ENCODE peak calls at places on chromosome 1, in five cellular contexts. S is fibroblast of lung, Q is stomach, J is transverse colon, W is endothelial cell of umbilical vein. V is an unnamed sample.

GRCh38 chr1:19981507-19982312 is 2.3 kb upstream of the PLA2G2A start:
- DNase-seq in Q (no peak), W (no peak), S (no peak), J (no peak), V (no peak)

GRCh38 chr1:225610539-225610938 is 42.4 kb downstream of the ENAH start:
- DNase-seq in Q (no peak), W (no peak), J (no peak), S (no peak), V (no peak)

GRCh38 chr1:169894424-169895145 is 889 bp upstream of the SCYL3 start:
- DNase-seq in Q (no peak), W (no peak), J (no peak), S (no peak), V (no peak)

GRCh38 chr1:153396461-153396860 is 5.6 kb upstream of the S100A8 start:
- DNase-seq in J (no peak), S (no peak), Q (no peak), W (no peak), V (no peak)

GRCh38 chr1:22247527-22248218 is 104.8 kb upstream of the WNT4 start:
- DNase-seq in Q (no peak), J (no peak), W (no peak), S (no peak), V (no peak)

GRCh38 chr1:221462345-221462744 is 279.5 kb downstream of the DUSP10 start:
- DNase-seq in Q (no peak), S (no peak), W (no peak), J (no peak), V (no peak)

GRCh38 chr1:226201029-226201593 is 14.6 kb upstream of the ACBD3 start:
- DNase-seq in W (no peak), J (peak; percentile 20), S (no peak), Q (no peak), V (no peak)

GRCh38 chr1:40389871-40390560 is 16.5 kb downstream of the SMAP2 start:
- DNase-seq in J (peak; percentile 41), S (peak; percentile 51), W (no peak), Q (peak; percentile 53), V (no peak)

GRCh38 chr1:54126271-54126815 is 26.5 kb downstream of the CDCP2 start:
- DNase-seq in W (no peak), J (no peak), S (no peak), Q (no peak), V (no peak)

GRCh38 chr1:9313576-9313975 is 20.9 kb downstream of the SPSB1 start:
- DNase-seq in Q (no peak), W (no peak), S (no peak), J (no peak), V (no peak)

GRCh38 chr1:228039986-228040385 is 33.2 kb downstream of the WNT3A start:
- DNase-seq in S (no peak), Q (peak; percentile 9), W (no peak), J (no peak), V (no peak)

GRCh38 chr1:19209439-19209989 is 552 bp downstream of the UBR4 start:
- DNase-seq in J (peak; percentile 49), Q (peak; percentile 41), S (peak; percentile 49), W (peak; percentile 48), V (peak; percentile 8)

GRCh38 chr1:32438136-32438535 is 26.7 kb upstream of the ZBTB8B start:
- DNase-seq in J (no peak), W (no peak), S (no peak), Q (no peak), V (no peak)

GRCh38 chr1:185309566-185309965 is 7.5 kb downstream of the IVNS1ABP start:
- DNase-seq in J (no peak), Q (peak; percentile 58), S (peak; percentile 14), W (peak; percentile 54), V (no peak)

GRCh38 chr1:73943270-73943669 is 254.7 kb downstream of the LRRIQ3 start:
- DNase-seq in W (no peak), Q (no peak), S (no peak), J (no peak), V (no peak)

GRCh38 chr1:168893359-168893791 is 164.4 kb upstream of the DPT start:
- DNase-seq in S (no peak), J (no peak), W (no peak), Q (no peak), V (no peak)

GRCh38 chr1:85464497-85465098 is 361 bp downstream of the DDAH1 start:
- DNase-seq in S (peak; percentile 85), J (peak; percentile 77), Q (peak; percentile 68), W (peak; percentile 90), V (no peak)

GRCh38 chr1:153506831-153507413 is 28.9 kb downstream of the S100A6 start:
- DNase-seq in S (peak; percentile 95), Q (peak; percentile 52), J (peak; percentile 67), W (no peak), V (no peak)

GRCh38 chr1:12147116-12147753 is 19.6 kb upstream of the TNFRSF1B start:
- DNase-seq in S (no peak), Q (no peak), J (no peak), W (peak; percentile 93), V (no peak)

GRCh38 chr1:116943438-116943837 is 33.7 kb downstream of the PTGFRN start:
- DNase-seq in W (no peak), S (no peak), J (no peak), Q (no peak), V (no peak)

GRCh38 chr1:230132758-230133157 is 65.7 kb downstream of the GALNT2 start:
- DNase-seq in S (no peak), W (no peak), J (no peak), Q (no peak), V (no peak)

GRCh38 chr1:51523931-51524330 is 4.9 kb upstream of the EPS15 start:
- DNase-seq in S (no peak), J (no peak), W (no peak), Q (no peak), V (no peak)

GRCh38 chr1:7581754-7582264 is 189.3 kb upstream of the VAMP3 start:
- DNase-seq in Q (no peak), S (no peak), J (no peak), W (no peak), V (no peak)

GRCh38 chr1:21926814-21927530 is 10.1 kb downstream of the HSPG2 start:
- DNase-seq in S (peak; percentile 92), W (peak; percentile 38), Q (no peak), J (no peak), V (no peak)

GRCh38 chr1:54421101-54421504 is 14.9 kb upstream of the SSBP3 start:
- DNase-seq in Q (no peak), S (peak; percentile 16), J (peak; percentile 15), W (no peak), V (no peak)

GRCh38 chr1:54229281-54229891 is 29.4 kb downstream of the MRPL37 start:
- DNase-seq in W (peak; percentile 31), S (peak; percentile 67), J (no peak), Q (no peak), V (no peak)

GRCh38 chr1:59672851-59673574 is 141.7 kb upstream of the HOOK1 start:
- DNase-seq in S (peak; percentile 86), W (peak; percentile 13), J (no peak), Q (no peak), V (no peak)

GRCh38 chr1:68162761-68163160 is 69.6 kb downstream of the WLS start:
- DNase-seq in J (no peak), Q (no peak), W (no peak), S (no peak), V (no peak)

GRCh38 chr1:119720866-119721440 is 9.2 kb downstream of the PHGDH start:
- DNase-seq in W (no peak), S (no peak), Q (no peak), J (no peak), V (no peak)

GRCh38 chr1:4220362-4220761 is 320.3 kb upstream of the C1orf174 start:
- DNase-seq in W (no peak), J (no peak), Q (no peak), S (no peak), V (no peak)

GRCh38 chr1:15218287-15219279 is 28.4 kb upstream of the FHAD1 start:
- DNase-seq in Q (no peak), J (no peak), S (peak; percentile 21), W (peak; percentile 98), V (no peak)

GRCh38 chr1:242764161-242764560 is 239.7 kb upstream of the PLD5 start:
- DNase-seq in W (no peak), Q (no peak), S (peak; percentile 33), J (no peak), V (no peak)

GRCh38 chr1:36351222-36351977 is 28.0 kb upstream of the EVA1B start:
- DNase-seq in S (peak; percentile 93), W (peak; percentile 76), Q (no peak), J (no peak), V (no peak)

GRCh38 chr1:39105841-39106765 is 80.0 kb downstream of the NDUFS5 start:
- DNase-seq in S (peak; percentile 53), Q (peak; percentile 60), W (peak; percentile 76), J (peak; percentile 50), V (no peak)

GRCh38 chr1:39107891-39108290 is 81.7 kb downstream of the NDUFS5 start:
- DNase-seq in W (peak; percentile 68), S (no peak), Q (no peak), J (no peak), V (no peak)

GRCh38 chr1:39109653-39110052 is 83.5 kb downstream of the NDUFS5 start:
- DNase-seq in W (no peak), S (no peak), Q (no peak), J (no peak), V (no peak)

GRCh38 chr1:39105061-39105840 is 79.1 kb downstream of the NDUFS5 start:
- DNase-seq in S (peak; percentile 71), W (peak; percentile 60), J (peak; percentile 84), Q (peak; percentile 84), V (peak; percentile 38)

GRCh38 chr1:39106949-39107740 is 81.0 kb downstream of the NDUFS5 start:
- DNase-seq in Q (no peak), J (no peak), W (peak; percentile 63), S (no peak), V (no peak)
- H3K4me1 ChIP-seq in Q (peaks cover 85% of the 10 kb centered on the region), J (peaks cover 30% of the 10 kb centered on the region), W (peaks cover 65% of the 10 kb centered on the region), S (peaks cover 27% of the 10 kb centered on the region), V (peaks cover 16% of the 10 kb centered on the region)

DNA sequence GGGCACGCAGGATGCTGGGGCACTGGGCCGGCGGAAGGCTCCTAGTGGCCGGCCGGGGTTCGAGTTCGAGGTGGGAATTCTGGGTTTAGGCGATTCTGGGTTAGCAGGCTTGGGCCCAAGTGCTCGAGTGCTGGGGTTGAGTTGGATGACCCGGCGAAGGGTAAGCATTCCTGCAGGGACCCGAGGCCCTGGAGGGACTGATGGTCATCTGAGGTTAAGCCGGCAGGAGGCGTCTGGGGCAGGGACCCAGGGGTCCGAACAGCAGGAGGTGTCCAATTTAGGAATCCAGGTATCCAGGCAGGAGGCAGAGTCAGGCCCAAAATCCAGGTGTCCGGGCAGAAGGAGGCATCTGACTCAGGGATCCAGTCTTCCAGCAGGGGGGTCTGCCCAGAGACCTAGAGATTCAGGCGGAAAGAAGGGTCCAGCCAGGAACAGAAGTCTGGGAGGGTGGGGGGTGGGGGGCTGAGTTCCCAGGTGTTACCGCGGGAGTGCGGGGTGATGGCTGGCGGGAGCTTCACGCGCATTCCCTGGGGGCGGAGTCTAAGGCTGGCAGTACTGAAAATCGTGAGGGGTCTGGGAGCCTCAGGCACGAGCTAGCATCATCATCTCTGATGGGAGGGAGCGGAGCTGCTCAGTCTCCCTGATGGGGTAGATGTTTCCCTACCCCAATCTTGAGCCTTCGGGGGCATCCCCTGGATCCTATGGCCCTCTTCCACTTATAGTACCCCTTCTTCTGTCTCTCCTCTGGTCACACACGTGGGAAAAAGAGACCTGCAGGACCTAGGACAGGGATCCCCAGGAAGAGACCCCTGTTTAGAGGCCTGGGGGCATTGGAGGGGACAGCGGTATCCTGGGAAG is 585 bp downstream of the GPR3 start:
- DNase-seq in Q (no peak), W (no peak), S (no peak), J (no peak), V (no peak)
- H3K4me3 ChIP-seq in Q (peak overlapping the region; percentile 58), W (peak overlapping the region; percentile 46), S (peak overlapping the region; percentile 76), J (peak overlapping the region; percentile 35), V (peak overlapping the region; percentile 58)

GRCh38 chr1:94321662-94322061 is 84.3 kb upstream of the ARHGAP29 start:
- DNase-seq in Q (no peak), J (no peak), S (no peak), W (no peak), V (no peak)
- H3K4me1 ChIP-seq in Q (peaks cover 25% of the 10 kb centered on the region), J (no peaks in the 10 kb centered on the region), S (peaks cover 15% of the 10 kb centered on the region), W (peaks cover 87% of the 10 kb centered on the region), V (no peaks in the 10 kb centered on the region)

GRCh38 chr1:5617179-5618015 is 374.8 kb downstream of the NPHP4 start:
- DNase-seq in S (no peak), Q (no peak), J (no peak), W (no peak), V (no peak)
- H3K4me3 ChIP-seq in S (no peak overlapping the region), Q (no peak overlapping the region), J (no peak overlapping the region), W (no peak overlapping the region), V (no peak overlapping the region)

V was measured in effector memory CD4-positive, alpha-beta T cell.